ENCODE peak calls at places on chromosome 12, in four cellular contexts. One of them, this sample, is unnamed.
A peak's percentile ranks its signal among the peaks of the same experiment; 100 is the strongest.

GRCh38 chr12:121939992-121940766 is 21.8 kb downstream of the CFAP251 start:
- DNase-seq in GM12878: no peak
- DNase-seq in HepG2: no peak
- DNase-seq in K562: no peak
- DNase-seq in this sample: peak; percentile 51

GRCh38 chr12:52713960-52714886 is 10.9 kb upstream of the KRT77 start:
- DNase-seq in HepG2: no peak
- DNase-seq in GM12878: no peak
- DNase-seq in K562: no peak
- DNase-seq in this sample: peak; percentile 69

GRCh38 chr12:64998327-64999156 is 122.6 kb downstream of the WIF1 start:
- DNase-seq in HepG2: peak; percentile 33
- DNase-seq in GM12878: no peak
- DNase-seq in K562: no peak
- DNase-seq in this sample: no peak

GRCh38 chr12:123264642-123265041 is 7.0 kb downstream of the CDK2AP1 start:
- DNase-seq in K562: peak; percentile 34
- DNase-seq in GM12878: no peak
- DNase-seq in HepG2: peak; percentile 39
- DNase-seq in this sample: peak; percentile 74

GRCh38 chr12:101951002-101951670 is 73.8 kb downstream of the DRAM1 start:
- DNase-seq in K562: no peak
- DNase-seq in GM12878: no peak
- DNase-seq in HepG2: no peak
- DNase-seq in this sample: no peak

GRCh38 chr12:113159937-113160336 is 10.4 kb downstream of the CFAP73 start:
- DNase-seq in HepG2: no peak
- DNase-seq in K562: no peak
- DNase-seq in GM12878: no peak
- DNase-seq in this sample: no peak

GRCh38 chr12:21523148-21523547 is 2.9 kb upstream of the SPX start:
- DNase-seq in K562: no peak
- DNase-seq in GM12878: no peak
- DNase-seq in HepG2: peak; percentile 63
- DNase-seq in this sample: no peak

GRCh38 chr12:89060133-89060532 is 292.2 kb downstream of the DUSP6 start:
- DNase-seq in K562: no peak
- DNase-seq in GM12878: no peak
- DNase-seq in HepG2: no peak
- DNase-seq in this sample: no peak

GRCh38 chr12:90211017-90211416 is 502.4 kb upstream of the ATP2B1 start:
- DNase-seq in K562: no peak
- DNase-seq in GM12878: no peak
- DNase-seq in HepG2: no peak
- DNase-seq in this sample: no peak

GRCh38 chr12:51246254-51246853 is 7.7 kb downstream of the DAZAP2 start:
- DNase-seq in K562: peak; percentile 88
- DNase-seq in GM12878: no peak
- DNase-seq in HepG2: no peak
- DNase-seq in this sample: no peak

GRCh38 chr12:104411826-104412626 is 44.7 kb upstream of the CHST11 start:
- DNase-seq in GM12878: no peak
- DNase-seq in K562: peak; percentile 45
- DNase-seq in HepG2: no peak
- DNase-seq in this sample: no peak

GRCh38 chr12:12788675-12789368 is 3.4 kb downstream of the APOLD1 start:
- DNase-seq in GM12878: no peak
- DNase-seq in K562: peak; percentile 86
- DNase-seq in HepG2: peak; percentile 74
- DNase-seq in this sample: peak; percentile 90

GRCh38 chr12:27525373-27525772 is 1.4 kb downstream of the PPFIBP1 start:
- DNase-seq in GM12878: no peak
- DNase-seq in HepG2: no peak
- DNase-seq in K562: no peak
- DNase-seq in this sample: peak; percentile 85

GRCh38 chr12:10562306-10562933 is 51.0 kb downstream of the MAGOHB start:
- DNase-seq in HepG2: peak; percentile 16
- DNase-seq in K562: peak; percentile 41
- DNase-seq in GM12878: no peak
- DNase-seq in this sample: peak; percentile 44

GRCh38 chr12:121753844-121754264 is 39.6 kb downstream of the RHOF start:
- DNase-seq in GM12878: no peak
- DNase-seq in K562: no peak
- DNase-seq in HepG2: no peak
- DNase-seq in this sample: no peak

GRCh38 chr12:41250748-41251147 is 62.6 kb downstream of the PDZRN4 start:
- DNase-seq in GM12878: no peak
- DNase-seq in K562: no peak
- DNase-seq in HepG2: no peak
- DNase-seq in this sample: no peak

GRCh38 chr12:25518512-25518911 is 34.6 kb downstream of the LMNTD1 start:
- DNase-seq in K562: no peak
- DNase-seq in HepG2: no peak
- DNase-seq in GM12878: peak; percentile 7
- DNase-seq in this sample: no peak

GRCh38 chr12:120224304-120225199 is 23.6 kb upstream of the RPLP0 start:
- DNase-seq in K562: no peak
- DNase-seq in GM12878: no peak
- DNase-seq in HepG2: no peak
- DNase-seq in this sample: no peak

GRCh38 chr12:126601184-126602170 is 1536.2 kb downstream of the AACS start:
- DNase-seq in HepG2: no peak
- DNase-seq in GM12878: no peak
- DNase-seq in K562: no peak
- DNase-seq in this sample: no peak

GRCh38 chr12:118127867-118128266 is 8.1 kb upstream of the PEBP1 start:
- DNase-seq in K562: no peak
- DNase-seq in GM12878: no peak
- DNase-seq in HepG2: no peak
- DNase-seq in this sample: no peak

GRCh38 chr12:91890742-91891141 is 254.9 kb downstream of the BTG1 start:
- DNase-seq in HepG2: no peak
- DNase-seq in K562: no peak
- DNase-seq in GM12878: no peak
- DNase-seq in this sample: no peak

GRCh38 chr12:92827836-92828431 is 101.2 kb downstream of the EEA1 start:
- DNase-seq in HepG2: peak; percentile 46
- DNase-seq in GM12878: peak; percentile 12
- DNase-seq in K562: peak; percentile 61
- DNase-seq in this sample: peak; percentile 54

GRCh38 chr12:122681814-122682213 is 21.3 kb downstream of the HCAR2 start:
- DNase-seq in K562: no peak
- DNase-seq in HepG2: no peak
- DNase-seq in GM12878: peak; percentile 7
- DNase-seq in this sample: no peak

GRCh38 chr12:42090899-42091298 is 53.8 kb downstream of the GXYLT1 start:
- DNase-seq in GM12878: no peak
- DNase-seq in K562: no peak
- DNase-seq in HepG2: no peak
- DNase-seq in this sample: peak; percentile 8

GRCh38 chr12:118102609-118103008 is 1.2 kb downstream of the VSIG10 start:
- DNase-seq in K562: no peak
- DNase-seq in HepG2: no peak
- DNase-seq in GM12878: no peak
- DNase-seq in this sample: peak; percentile 35

GRCh38 chr12:53670308-53670707 is 5.6 kb downstream of the ATP5MC2 start:
- DNase-seq in GM12878: no peak
- DNase-seq in HepG2: no peak
- DNase-seq in K562: no peak
- DNase-seq in this sample: no peak

GRCh38 chr12:119659289-119659897 is 8.5 kb upstream of the PRKAB1 start:
- DNase-seq in HepG2: peak; percentile 46
- DNase-seq in GM12878: no peak
- DNase-seq in K562: peak; percentile 65
- DNase-seq in this sample: peak; percentile 47

GRCh38 chr12:29797565-29798360 is 14.0 kb upstream of the TMTC1 start:
- DNase-seq in GM12878: no peak
- DNase-seq in HepG2: no peak
- DNase-seq in K562: no peak
- DNase-seq in this sample: no peak

GRCh38 chr12:42741771-42742510 is 152.4 kb upstream of the PRICKLE1 start:
- DNase-seq in GM12878: no peak
- DNase-seq in HepG2: no peak
- DNase-seq in K562: no peak
- DNase-seq in this sample: no peak

GRCh38 chr12:90905691-90906370 is 49.1 kb downstream of the CCER1 start:
- DNase-seq in K562: no peak
- DNase-seq in GM12878: no peak
- DNase-seq in HepG2: no peak
- DNase-seq in this sample: no peak

GRCh38 chr12:34598352-34598827 is 576.1 kb downstream of the ALG10 start:
- DNase-seq in HepG2: no peak
- DNase-seq in K562: no peak
- DNase-seq in GM12878: no peak
- DNase-seq in this sample: no peak

GRCh38 chr12:108722992-108723766 is 8.1 kb downstream of the CORO1C start:
- DNase-seq in HepG2: no peak
- DNase-seq in GM12878: no peak
- DNase-seq in K562: no peak
- DNase-seq in this sample: no peak

GRCh38 chr12:51348116-51348515 is 1.6 kb upstream of the CELA1 start:
- DNase-seq in K562: no peak
- DNase-seq in HepG2: no peak
- DNase-seq in GM12878: no peak
- DNase-seq in this sample: no peak

GRCh38 chr12:69639400-69640016 is 28.8 kb upstream of the LRRC10 start:
- DNase-seq in HepG2: peak; percentile 52
- DNase-seq in K562: peak; percentile 88
- DNase-seq in GM12878: peak; percentile 15
- DNase-seq in this sample: peak; percentile 85

GRCh38 chr12:63440063-63440462 is 228.2 kb downstream of the DPY19L2 start:
- DNase-seq in K562: no peak
- DNase-seq in HepG2: no peak
- DNase-seq in GM12878: no peak
- DNase-seq in this sample: no peak

GRCh38 chr12:3054993-3055711 is 22.0 kb upstream of the TSPAN9 start:
- DNase-seq in GM12878: no peak
- DNase-seq in K562: no peak
- DNase-seq in HepG2: no peak
- DNase-seq in this sample: no peak

GRCh38 chr12:108653082-108653516 is 19.4 kb upstream of the SELPLG start:
- DNase-seq in GM12878: no peak
- DNase-seq in HepG2: no peak
- DNase-seq in K562: no peak
- DNase-seq in this sample: no peak

GRCh38 chr12:31896514-31897039 is 62.6 kb upstream of the RESF1 start:
- DNase-seq in K562: peak; percentile 84
- DNase-seq in HepG2: no peak
- DNase-seq in GM12878: peak; percentile 99
- DNase-seq in this sample: peak; percentile 59

GRCh38 chr12:31899136-31899535 is 60.1 kb upstream of the RESF1 start:
- DNase-seq in GM12878: no peak
- DNase-seq in HepG2: no peak
- DNase-seq in K562: no peak
- DNase-seq in this sample: no peak

GRCh38 chr12:31897791-31898503 is 61.3 kb upstream of the RESF1 start:
- DNase-seq in GM12878: no peak
- DNase-seq in K562: peak; percentile 80
- DNase-seq in HepG2: no peak
- DNase-seq in this sample: peak; percentile 80

GRCh38 chr12:31903025-31903424 is 56.2 kb upstream of the RESF1 start:
- DNase-seq in GM12878: no peak
- DNase-seq in K562: no peak
- DNase-seq in HepG2: no peak
- DNase-seq in this sample: no peak

DNA sequence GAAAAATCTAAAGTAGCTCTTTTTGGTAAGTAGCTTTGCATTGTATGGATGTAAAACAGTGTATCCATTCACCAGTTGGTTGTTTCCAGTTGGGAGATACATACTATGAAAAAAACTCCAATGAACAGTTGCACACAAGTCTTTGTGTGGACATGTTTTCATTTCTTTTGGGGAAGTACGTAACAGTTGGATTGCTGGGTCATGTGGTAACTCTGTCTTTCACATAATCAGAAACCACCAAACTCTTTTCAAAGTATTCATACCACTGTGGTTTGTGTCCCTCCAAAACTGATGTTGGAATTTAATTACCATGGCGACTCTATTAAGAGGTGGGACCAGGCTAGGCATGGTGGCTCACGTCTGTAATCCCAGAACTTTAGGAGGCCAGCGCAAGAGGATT is 58.9 kb upstream of the RESF1 start:
- DNase-seq in K562: no peak
- DNase-seq in HepG2: no peak
- DNase-seq in GM12878: no peak
- DNase-seq in this sample: no peak
- TF ChIP-seq POLR2AphosphoS5 in K562: no peak
- TF ChIP-seq POLR2AphosphoS5 in HepG2: no peak
- TF ChIP-seq POLR2AphosphoS5 in GM12878: no peak
- TF ChIP-seq POLR2AphosphoS5 in this sample: no peak

GRCh38 chr12:57215065-57215464 is 1.5 kb upstream of the NXPH4 start:
- DNase-seq in K562: no peak
- DNase-seq in HepG2: no peak
- DNase-seq in GM12878: no peak
- DNase-seq in this sample: no peak

GRCh38 chr12:57214398-57214781 is 2.2 kb upstream of the NXPH4 start:
- DNase-seq in K562: peak; percentile 81
- DNase-seq in GM12878: no peak
- DNase-seq in HepG2: peak; percentile 51
- DNase-seq in this sample: peak; percentile 93

GRCh38 chr12:57216014-57216891 is at the start of gene NXPH4:
- DNase-seq in GM12878: no peak
- DNase-seq in HepG2: no peak
- DNase-seq in K562: peak; percentile 72
- DNase-seq in this sample: peak; percentile 86

GRCh38 chr12:57216931-57217871 is 607 bp downstream of the NXPH4 start:
- DNase-seq in K562: no peak
- DNase-seq in GM12878: no peak
- DNase-seq in HepG2: no peak
- DNase-seq in this sample: peak; percentile 53

GRCh38 chr12:57215668-57216013 is 953 bp upstream of the NXPH4 start:
- DNase-seq in GM12878: no peak
- DNase-seq in HepG2: no peak
- DNase-seq in K562: no peak
- DNase-seq in this sample: no peak
- H3K27ac ChIP-seq in GM12878: no peak overlapping the region
- H3K27ac ChIP-seq in HepG2: no peak overlapping the region
- H3K27ac ChIP-seq in K562: no peak overlapping the region
- H3K27ac ChIP-seq in this sample: no peak overlapping the region

DNA sequence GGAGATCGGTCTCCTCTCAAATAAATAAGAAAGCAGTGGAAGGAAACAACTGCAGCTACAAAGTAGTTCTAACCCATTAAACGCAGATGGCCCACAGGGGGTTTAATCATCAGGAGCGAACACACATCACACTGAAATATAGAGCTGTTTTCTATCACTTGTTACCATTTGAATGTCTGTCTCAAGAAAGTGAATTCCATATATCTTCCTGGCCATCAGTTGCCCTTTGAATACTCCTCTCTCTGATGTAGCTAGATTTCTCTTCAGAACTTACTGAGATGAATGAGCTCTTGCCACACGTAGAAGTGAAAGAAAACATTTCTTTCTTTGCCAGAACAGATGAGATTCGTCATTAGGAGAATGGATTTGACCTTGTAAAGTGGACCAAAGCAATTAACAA is 29.2 kb downstream of the ALX1 start:
- DNase-seq in GM12878: no peak
- DNase-seq in K562: no peak
- DNase-seq in HepG2: no peak
- DNase-seq in this sample: no peak
- TF ChIP-seq JUNB in GM12878: no peak
- TF ChIP-seq JUNB in K562: no peak
- TF ChIP-seq JUNB in HepG2: no peak
- TF ChIP-seq JUNB in this sample: no peak

GRCh38 chr12:56898938-56899337 is 35.3 kb downstream of the SDR9C7 start:
- DNase-seq in GM12878: no peak
- DNase-seq in K562: no peak
- DNase-seq in HepG2: no peak
- DNase-seq in this sample: no peak
- TF ChIP-seq POLR2AphosphoS5 in GM12878: no peak
- TF ChIP-seq POLR2AphosphoS5 in K562: no peak
- TF ChIP-seq POLR2AphosphoS5 in HepG2: no peak
- TF ChIP-seq POLR2AphosphoS5 in this sample: no peak